ENCODE peak calls at places on chromosomes 7 and 10, in seven cellular contexts. B, T, F, W, A, D and K are unnamed samples.
A peak's percentile ranks its signal among the peaks of the same experiment; 100 is the strongest.

GRCh38 chr7:128035712-128036111 is 4.5 kb upstream of the LRRC4 start:
- DNase-seq in B (no peak), T (peak; percentile 66), F (peak; percentile 33), W (no peak), A (no peak), D (no peak), K (peak; percentile 72)

GRCh38 chr7:130909161-130909836 is 175.3 kb upstream of the KLF14 start:
- DNase-seq in B (no peak), T (peak; percentile 31), F (peak; percentile 34), W (no peak), A (no peak), D (no peak), K (no peak)

GRCh38 chr7:29102554-29103151 is 43.7 kb downstream of the CPVL start:
- DNase-seq in B (peak; percentile 82), T (peak; percentile 79), F (peak; percentile 77), W (peak; percentile 32), A (peak; percentile 82), D (no peak), K (peak; percentile 89)

GRCh38 chr7:102943425-102944169 is 30.8 kb downstream of the LRRC17 start:
- DNase-seq in B (no peak), T (no peak), F (no peak), W (no peak), A (no peak), D (no peak), K (peak; percentile 53)

GRCh38 chr7:131829911-131830310 is 273.5 kb upstream of the PODXL start:
- DNase-seq in B (no peak), T (peak; percentile 64), F (no peak), W (no peak), A (no peak), D (no peak), K (peak; percentile 85)

GRCh38 chr10:72334832-72335393 is 19.8 kb downstream of the DNAJB12 start:
- DNase-seq in B (peak; percentile 94), T (peak; percentile 63), F (peak; percentile 98), W (no peak), A (peak; percentile 28), D (peak; percentile 73), K (peak; percentile 43)

GRCh38 chr10:71419002-71419540 is 22.4 kb downstream of the CDH23 start:
- DNase-seq in B (peak; percentile 15), T (no peak), F (no peak), W (no peak), A (no peak), D (no peak), K (no peak)

GRCh38 chr10:69644658-69645295 is 14.7 kb downstream of the FAM241B start:
- DNase-seq in B (peak; percentile 68), T (peak; percentile 69), F (peak; percentile 68), W (no peak), A (no peak), D (peak; percentile 75), K (peak; percentile 83)